ENCODE peak calls at places on chromosomes 1 and 21, in ten cellular contexts. P is heart right ventricle; B is ovary; R is kidney epithelial cell; X is activated effector memory CD4-positive, alpha-beta T cell treated with anti-CD3 and anti-CD28 coated beads, Interleukin-2, amount 50 U/mL, for 16 hours; J is dorsolateral prefrontal cortex; U is stimulated activated CD4-positive, alpha-beta T cell treated with anti-CD3 and anti-CD28 coated beads, Interleukin-4, amount 100 ng/mL, for 1 hour; V is brain microvascular endothelial cell; A is NCI-H446; O is ELF-1. F is an unnamed sample.
A peak's percentile ranks its signal among the peaks of the same experiment; 100 is the strongest.

GRCh38 chr1:2194319-2194897 is at the start of gene FAAP20:
- DNase-seq in P (peak; percentile 76), B (no peak), R (no peak), X (peak; percentile 91), J (no peak), U (peak; percentile 68), V (peak; percentile 46), A (peak; percentile 79), O (no peak), F (no peak)

GRCh38 chr1:220690140-220691038 is at the start of gene C1orf115:
- DNase-seq in P (peak; percentile 83), B (peak; percentile 78), R (peak; percentile 18), X (peak; percentile 90), J (peak; percentile 51), U (peak; percentile 76), V (peak; percentile 35), A (peak; percentile 80), O (peak; percentile 93), F (peak; percentile 81)

GRCh38 chr1:107132195-107132594 is 8.6 kb upstream of the NTNG1 start:
- DNase-seq in P (no peak), B (no peak), R (no peak), X (no peak), J (no peak), U (no peak), V (no peak), A (no peak), O (no peak), F (no peak)

GRCh38 chr1:53556657-53557227 is 97.5 kb downstream of the DMRTB1 start:
- DNase-seq in P (no peak), B (no peak), R (no peak), X (peak; percentile 21), J (no peak), U (no peak), V (no peak), A (no peak), O (no peak), F (no peak)

GRCh38 chr21:38129711-38130110 is 127.1 kb upstream of the KCNJ15 start:
- DNase-seq in P (no peak), B (no peak), R (no peak), X (no peak), J (no peak), U (no peak), V (no peak), A (no peak), O (no peak), F (no peak)

GRCh38 chr1:921011-921837 is 2.5 kb upstream of the SAMD11 start:
- DNase-seq in P (peak; percentile 69), B (peak; percentile 64), R (no peak), X (peak; percentile 75), J (peak; percentile 29), U (peak; percentile 43), V (peak; percentile 43), A (peak; percentile 92), O (peak; percentile 85), F (no peak)

GRCh38 chr1:212458817-212459216 is 26.1 kb downstream of the NENF start:
- DNase-seq in P (no peak), B (no peak), R (no peak), X (peak; percentile 55), J (no peak), U (no peak), V (no peak), A (no peak), O (no peak), F (no peak)

GRCh38 chr1:224329842-224330753 is at the start of gene NVL:
- DNase-seq in P (peak; percentile 84), B (peak; percentile 80), R (peak; percentile 45), X (peak; percentile 92), J (peak; percentile 87), U (peak; percentile 78), V (peak; percentile 79), A (peak; percentile 92), O (peak; percentile 94), F (peak; percentile 84)

GRCh38 chr1:230711245-230711644 is 2.7 kb downstream of the AGT start:
- DNase-seq in P (no peak), B (no peak), R (no peak), X (no peak), J (no peak), U (no peak), V (no peak), A (no peak), O (no peak), F (no peak)

GRCh38 chr1:214280386-214281029 is 451 bp upstream of the SMYD2 start:
- DNase-seq in P (peak; percentile 33), B (peak; percentile 33), R (no peak), X (peak; percentile 65), J (peak; percentile 21), U (peak; percentile 4), V (no peak), A (no peak), O (peak; percentile 77), F (peak; percentile 41)

GRCh38 chr1:210377934-210378333 is 49.2 kb downstream of the HHAT start:
- DNase-seq in P (no peak), B (no peak), R (no peak), X (no peak), J (no peak), U (no peak), V (peak; percentile 31), A (no peak), O (no peak), F (no peak)

F was measured in lung.